ENCODE peak calls at places on chromosomes 13 and 19, in five cellular contexts. S is HCT116, X is Caco-2, A is cardiac muscle cell, K is upper lobe of right lung. F is an unnamed sample.

GRCh38 chr13:92823059-92823458 is 403.5 kb upstream of the GPC6 start:
- DNase-seq in S (no peak), X (no peak), A (no peak), K (no peak), F (no peak)

GRCh38 chr13:31814523-31814922 is 75.2 kb downstream of the RXFP2 start:
- DNase-seq in S (no peak), X (no peak), A (no peak), K (no peak), F (no peak)

GRCh38 chr19:58166708-58167280 is 16.1 kb upstream of the ZNF274 start:
- DNase-seq in S (no peak), X (no peak), A (no peak), K (no peak), F (no peak)

GRCh38 chr13:109157275-109157674 is 527.9 kb downstream of the MYO16 start:
- DNase-seq in S (no peak), X (no peak), A (no peak), K (no peak), F (no peak)

GRCh38 chr13:95296326-95296939 is 4.8 kb downstream of the ABCC4 start:
- DNase-seq in S (peak; percentile 21), X (peak; percentile 59), A (peak; percentile 51), K (peak; percentile 79), F (no peak)

GRCh38 chr13:29846475-29847256 is 3.8 kb downstream of the UBL3 start:
- DNase-seq in S (no peak), X (no peak), A (no peak), K (no peak), F (no peak)

GRCh38 chr13:93771782-93772181 is 545.2 kb downstream of the GPC6 start:
- DNase-seq in S (no peak), X (no peak), A (no peak), K (no peak), F (no peak)

GRCh38 chr13:95275322-95276118 is 25.7 kb downstream of the ABCC4 start:
- DNase-seq in S (no peak), X (no peak), A (no peak), K (no peak), F (no peak)

GRCh38 chr13:46964789-46965527 is 68.1 kb upstream of the HTR2A start:
- DNase-seq in S (no peak), X (no peak), A (no peak), K (no peak), F (no peak)

GRCh38 chr13:75442736-75443234 is 39.2 kb downstream of the TBC1D4 start:
- DNase-seq in S (no peak), X (no peak), A (no peak), K (no peak), F (no peak)

GRCh38 chr19:11404588-11405258 is 14.4 kb downstream of the RGL3 start:
- DNase-seq in S (no peak), X (no peak), A (no peak), K (no peak), F (no peak)

GRCh38 chr19:46975918-46976782 is 43.5 kb upstream of the NPAS1 start:
- DNase-seq in S (peak; percentile 3), X (peak; percentile 86), A (peak; percentile 85), K (peak; percentile 92), F (peak; percentile 99)

GRCh38 chr13:45162194-45162593 is 38.7 kb downstream of the KCTD4 start:
- DNase-seq in S (no peak), X (no peak), A (no peak), K (no peak), F (no peak)

GRCh38 chr19:29705706-29706105 is 9.4 kb downstream of the C19orf12 start:
- DNase-seq in S (no peak), X (no peak), A (no peak), K (no peak), F (no peak)

GRCh38 chr13:28872427-28873176 is 52.5 kb downstream of the MTUS2 start:
- DNase-seq in S (no peak), X (no peak), A (no peak), K (no peak), F (no peak)

GRCh38 chr19:2561895-2562294 is 86.0 kb downstream of the GADD45B start:
- DNase-seq in S (no peak), X (no peak), A (no peak), K (no peak), F (no peak)

DNA sequence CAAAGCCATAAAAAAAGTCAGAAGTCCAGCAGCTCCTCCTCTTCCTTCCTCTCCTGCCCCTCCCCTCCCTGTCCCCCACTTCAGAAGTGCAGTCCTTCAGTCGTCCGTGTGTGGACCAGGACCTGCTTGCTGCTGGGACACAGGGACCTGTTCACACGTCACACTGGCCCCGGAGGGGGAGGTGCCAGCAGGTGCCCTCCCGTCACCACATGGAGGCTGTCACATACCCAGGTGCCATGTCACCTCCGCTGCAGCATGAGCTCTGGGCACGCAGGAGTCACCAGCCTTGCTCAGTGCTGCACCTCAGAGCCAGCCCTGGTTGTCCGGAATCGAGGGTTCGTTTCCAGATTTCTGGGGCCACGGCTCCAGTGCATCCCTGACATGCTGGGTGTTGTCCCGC is 3.9 kb upstream of the MCF2L start:
- DNase-seq in S (no peak), X (peak; percentile 32), A (no peak), K (no peak), F (no peak)
- TF ChIP-seq CTCF in S (no peak), X (no peak), A (no peak), K (no peak), F (no peak)

GRCh38 chr19:18406749-18407148 is 9.3 kb upstream of the LRRC25 start:
- DNase-seq in S (no peak), X (no peak), A (no peak), K (no peak), F (no peak)

GRCh38 chr19:18412610-18413239 is 6.5 kb upstream of the SSBP4 start:
- DNase-seq in S (no peak), X (no peak), A (no peak), K (no peak), F (peak; percentile 70)

GRCh38 chr19:18408053-18408476 is 10.6 kb upstream of the LRRC25 start:
- DNase-seq in S (no peak), X (no peak), A (no peak), K (peak; percentile 80), F (no peak)
- H3K4me3 ChIP-seq in S (no peak overlapping the region), X (no peak overlapping the region), A (no peak overlapping the region), K (no peak overlapping the region), F (no peak overlapping the region)

GRCh38 chr13:27728271-27728670 is 64.0 kb upstream of the GSX1 start:
- DNase-seq in S (no peak), X (no peak), A (no peak), K (no peak), F (no peak)
- TF ChIP-seq CTCF in S (no peak), X (peak; percentile 50), A (no peak), K (no peak), F (no peak)

DNA sequence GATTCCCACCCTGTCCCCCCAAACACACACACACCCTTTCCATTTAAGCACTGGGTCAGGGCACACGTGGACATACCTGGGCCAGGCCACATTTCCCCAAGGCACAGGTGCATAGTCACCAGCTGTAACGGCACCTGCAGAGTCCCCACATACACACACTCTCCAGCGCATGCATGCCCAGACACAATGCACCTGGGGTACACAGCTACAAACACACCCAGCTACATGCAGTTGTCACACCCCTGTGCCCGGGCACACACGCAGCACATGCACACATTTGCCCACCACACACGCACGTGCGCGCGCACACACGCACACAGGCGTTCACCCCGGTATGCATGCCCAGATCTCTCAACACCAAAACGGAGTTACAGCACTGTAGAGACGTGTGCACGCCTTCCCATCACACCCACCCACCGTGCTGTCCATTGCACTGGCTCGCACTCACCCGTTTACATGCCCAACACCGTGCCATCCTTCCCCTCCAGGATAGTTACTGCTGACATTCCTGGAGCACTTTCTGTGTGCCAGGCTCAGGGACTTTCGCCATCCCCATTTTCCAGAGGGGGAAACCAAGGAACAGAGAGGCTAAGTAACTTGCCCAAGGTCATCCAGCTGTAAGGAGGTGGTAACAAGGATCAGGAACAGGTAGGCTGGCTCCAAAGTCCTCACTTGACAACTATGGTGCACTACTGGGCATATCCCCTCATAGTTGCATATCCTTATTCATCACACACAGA is 749 bp upstream of the SHANK1 start:
- DNase-seq in S (no peak), X (no peak), A (no peak), K (no peak), F (no peak)
- H3K4me3 ChIP-seq in S (no peak overlapping the region), X (no peak overlapping the region), A (no peak overlapping the region), K (no peak overlapping the region), F (no peak overlapping the region)

DNA sequence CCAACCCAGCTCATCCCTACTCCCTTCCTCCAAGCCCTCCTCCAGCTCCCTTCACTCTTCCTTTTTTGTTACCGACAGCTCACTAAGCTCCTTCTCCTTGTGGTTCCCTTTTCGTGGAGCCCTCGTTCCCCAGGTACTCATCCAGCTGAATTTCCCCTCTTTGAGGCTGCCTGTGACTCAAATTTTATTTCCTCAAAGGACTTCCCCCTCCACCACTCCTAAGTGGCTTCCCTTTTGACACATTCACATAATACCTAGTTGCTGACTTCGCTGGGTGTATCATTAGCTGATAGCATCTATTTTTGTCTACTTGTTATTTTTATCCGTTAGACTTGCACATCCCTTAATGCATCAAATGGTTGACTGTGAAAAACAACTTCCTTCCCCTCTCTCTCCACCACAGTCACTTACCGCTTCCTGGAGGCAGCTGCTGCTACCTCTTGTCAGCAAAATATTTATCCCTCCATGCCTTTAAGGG is 14.5 kb downstream of the FFAR2 start:
- DNase-seq in S (no peak), X (no peak), A (no peak), K (no peak), F (no peak)
- TF ChIP-seq CTCF in S (no peak), X (no peak), A (no peak), K (no peak), F (no peak)